ENCODE peak calls at places on chromosomes 6 and 20, in nine cellular contexts. V, D, B, A, Z, J, U, H and L are unnamed samples.

GRCh38 chr6:73418081-73418741 is 23.6 kb downstream of the DDX43 start:
- DNase-seq in D (no peak), V (no peak), B (no peak), H (no peak), Z (no peak), U (no peak), A (no peak), J (no peak), L (no peak)

GRCh38 chr6:104951677-104952076 is 5.2 kb upstream of the LIN28B start:
- DNase-seq in A (no peak), U (no peak), H (no peak), J (no peak), V (no peak), Z (no peak), B (no peak), D (no peak), L (no peak)

GRCh38 chr6:123771126-123771525 is 32.5 kb upstream of the NKAIN2 start:
- DNase-seq in D (no peak), Z (no peak), B (no peak), V (no peak), J (no peak), H (no peak), A (no peak), U (no peak), L (no peak)

GRCh38 chr20:9179193-9179802 is 110.4 kb downstream of the PLCB4 start:
- DNase-seq in D (no peak), V (no peak), H (no peak), B (no peak), A (no peak), Z (no peak), J (no peak), U (no peak), L (no peak)

GRCh38 chr6:6968357-6968730 is 139.4 kb upstream of the RREB1 start:
- DNase-seq in B (no peak), Z (no peak), D (no peak), U (no peak), A (no peak), H (no peak), V (no peak), J (no peak), L (no peak)

GRCh38 chr6:66149132-66149531 is 442.1 kb upstream of the EYS start:
- DNase-seq in D (no peak), H (no peak), B (no peak), J (no peak), V (no peak), A (no peak), Z (no peak), U (no peak), L (no peak)

GRCh38 chr20:6055981-6056569 is 2.2 kb upstream of the LRRN4 start:
- DNase-seq in Z (no peak), V (no peak), B (no peak), J (no peak), A (no peak), U (no peak), H (no peak), D (no peak), L (no peak)

GRCh38 chr6:14922306-14922705 is 323.6 kb upstream of the JARID2 start:
- DNase-seq in D (no peak), Z (no peak), V (peak; percentile 37), H (no peak), A (no peak), J (no peak), U (no peak), B (no peak), L (no peak)

GRCh38 chr20:57919059-57919458 is 209.2 kb upstream of the PMEPA1 start:
- DNase-seq in B (no peak), D (no peak), J (no peak), A (no peak), H (no peak), Z (no peak), U (no peak), V (no peak), L (no peak)

GRCh38 chr20:38892091-38892981 is 33.9 kb upstream of the FAM83D start:
- DNase-seq in B (no peak), H (no peak), U (no peak), V (no peak), D (no peak), Z (no peak), A (no peak), J (no peak), L (no peak)

GRCh38 chr20:34952676-34953075 is 2.9 kb downstream of the GSS start:
- DNase-seq in Z (no peak), U (no peak), H (no peak), A (no peak), J (no peak), D (no peak), V (no peak), B (no peak), L (no peak)

GRCh38 chr20:61847420-61847748 is 218.3 kb downstream of the TAF4 start:
- DNase-seq in D (no peak), A (no peak), U (no peak), H (no peak), V (no peak), B (no peak), Z (no peak), J (no peak), L (no peak)

GRCh38 chr20:62303327-62304226 is 780 bp downstream of the ADRM1 start:
- DNase-seq in B (no peak), V (peak; percentile 74), H (no peak), D (no peak), U (no peak), Z (no peak), A (no peak), J (peak; percentile 13), L (no peak)

GRCh38 chr6:41546475-41546865 is 289 bp downstream of the FOXP4 start:
- DNase-seq in D (peak; percentile 36), Z (no peak), V (no peak), B (no peak), U (no peak), H (no peak), A (no peak), J (peak; percentile 44), L (no peak)